ENCODE peak calls at places on chromosomes 6 and 20, in four cellular contexts. One of them, this sample, is unnamed.

GRCh38 chr6:39898625-39899024 is 35.6 kb downstream of the MOCS1 start:
- DNase-seq in A549: no peak
- DNase-seq in uterus: no peak
- DNase-seq in heart left ventricle: no peak
- DNase-seq in this sample: no peak

GRCh38 chr20:46206025-46206424 is 87.9 kb downstream of the CD40 start:
- DNase-seq in heart left ventricle: peak; percentile 46
- DNase-seq in A549: peak; percentile 40
- DNase-seq in uterus: no peak
- DNase-seq in this sample: no peak

GRCh38 chr20:16761305-16761829 is 13.2 kb downstream of the OTOR start:
- DNase-seq in uterus: peak; percentile 27
- DNase-seq in heart left ventricle: peak; percentile 27
- DNase-seq in A549: peak; percentile 78
- DNase-seq in this sample: peak; percentile 45

GRCh38 chr6:13147396-13148181 is 180.7 kb downstream of the TBC1D7 start:
- DNase-seq in uterus: no peak
- DNase-seq in A549: no peak
- DNase-seq in heart left ventricle: no peak
- DNase-seq in this sample: no peak

GRCh38 chr20:62318411-62319345 is 15.9 kb downstream of the ADRM1 start:
- DNase-seq in heart left ventricle: no peak
- DNase-seq in uterus: no peak
- DNase-seq in A549: no peak
- DNase-seq in this sample: no peak

GRCh38 chr6:134422426-134423231 is 104.7 kb upstream of the SGK1 start:
- DNase-seq in heart left ventricle: no peak
- DNase-seq in A549: peak; percentile 59
- DNase-seq in uterus: no peak
- DNase-seq in this sample: no peak

GRCh38 chr6:24332306-24332705 is 25.6 kb downstream of the DCDC2 start:
- DNase-seq in heart left ventricle: no peak
- DNase-seq in uterus: no peak
- DNase-seq in A549: no peak
- DNase-seq in this sample: no peak

GRCh38 chr20:44010162-44010704 is 95.6 kb downstream of the TOX2 start:
- DNase-seq in uterus: no peak
- DNase-seq in heart left ventricle: no peak
- DNase-seq in A549: no peak
- DNase-seq in this sample: no peak

GRCh38 chr20:53032021-53033001 is 60.2 kb downstream of the TSHZ2 start:
- DNase-seq in uterus: peak; percentile 59
- DNase-seq in heart left ventricle: peak; percentile 38
- DNase-seq in A549: no peak
- DNase-seq in this sample: no peak

DNA sequence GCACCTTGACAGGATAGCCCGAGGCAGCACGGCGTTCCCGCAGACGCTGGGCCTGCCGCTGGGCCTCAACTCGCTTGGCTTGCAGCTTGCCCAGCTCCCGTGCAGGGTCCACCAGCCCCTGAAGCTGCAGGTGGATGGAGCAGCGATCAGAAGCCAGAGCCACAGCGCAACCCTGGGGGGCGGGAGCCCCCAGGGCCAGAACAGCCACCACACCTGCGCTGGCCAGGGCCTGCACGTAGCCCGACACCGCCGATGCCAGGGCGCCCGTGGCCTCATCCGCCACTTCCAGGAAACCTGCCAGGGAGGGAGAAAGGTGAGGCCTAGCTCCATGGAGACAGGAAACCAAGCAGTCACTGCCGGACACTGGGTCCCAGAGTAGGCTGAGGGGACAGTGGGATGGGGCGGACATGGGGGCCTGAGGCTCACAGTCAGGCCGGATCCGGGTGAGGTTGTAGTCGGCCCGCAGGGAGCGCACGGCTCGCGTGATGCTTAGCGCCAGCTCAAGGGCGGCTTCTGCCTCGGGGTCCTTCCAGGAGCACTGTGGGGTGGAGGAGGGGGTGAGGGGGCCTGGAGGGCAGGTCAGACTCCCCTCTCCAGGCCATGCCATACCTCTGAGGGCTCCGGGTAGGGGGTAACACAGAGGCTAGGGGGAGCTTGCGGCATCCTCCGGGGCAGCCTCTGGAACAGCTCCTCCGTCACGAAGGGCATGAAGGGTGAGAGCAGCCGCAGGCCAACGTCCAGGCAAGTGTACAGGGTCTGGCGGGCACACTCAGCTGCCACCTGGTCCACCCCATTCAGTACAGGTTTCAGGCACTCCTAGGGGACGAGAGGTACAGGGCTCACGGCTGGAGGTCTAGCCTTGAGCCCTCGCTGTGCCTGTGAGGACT is 2.1 kb upstream of the VWA7 start:
- DNase-seq in uterus: no peak
- DNase-seq in heart left ventricle: no peak
- DNase-seq in A549: no peak
- DNase-seq in this sample: no peak
- TF ChIP-seq POLR2A in uterus: no peak
- TF ChIP-seq POLR2A in heart left ventricle: no peak
- TF ChIP-seq POLR2A in A549: no peak
- TF ChIP-seq POLR2A in this sample: no peak

GRCh38 chr20:49287555-49288249 is 9.8 kb upstream of the ZNFX1 start:
- DNase-seq in uterus: no peak
- DNase-seq in heart left ventricle: no peak
- DNase-seq in A549: no peak
- DNase-seq in this sample: no peak
- TF ChIP-seq POLR2A in uterus: no peak
- TF ChIP-seq POLR2A in heart left ventricle: no peak
- TF ChIP-seq POLR2A in A549: no peak
- TF ChIP-seq POLR2A in this sample: no peak

DNA sequence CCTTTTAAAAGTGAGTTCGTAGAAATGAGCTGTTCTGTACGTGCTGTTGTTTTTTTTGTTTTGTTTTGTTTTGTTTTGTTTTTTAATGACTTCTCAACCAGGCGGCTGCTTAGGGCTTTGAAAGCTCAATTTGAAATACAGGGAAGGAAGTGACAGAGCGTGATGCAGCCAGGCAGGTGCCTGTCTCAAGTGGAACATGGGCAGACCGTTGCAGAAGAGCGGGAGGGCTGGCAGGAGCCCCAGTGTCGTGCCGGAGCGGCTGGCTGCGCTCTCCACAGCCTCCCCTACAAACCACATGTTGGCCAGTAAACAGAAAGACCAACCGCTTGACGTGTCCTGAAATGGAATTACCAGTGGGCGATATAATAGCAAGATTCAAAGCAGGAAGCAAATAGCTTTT is 164.9 kb upstream of the RREB1 start:
- DNase-seq in A549: no peak
- DNase-seq in uterus: no peak
- DNase-seq in heart left ventricle: peak; percentile 77
- DNase-seq in this sample: no peak
- TF ChIP-seq POLR2A in A549: no peak
- TF ChIP-seq POLR2A in uterus: no peak
- TF ChIP-seq POLR2A in heart left ventricle: no peak
- TF ChIP-seq POLR2A in this sample: no peak

GRCh38 chr6:5003604-5004372 is at the start of gene RPP40:
- DNase-seq in heart left ventricle: peak; percentile 98
- DNase-seq in uterus: peak; percentile 98
- DNase-seq in A549: peak; percentile 80
- DNase-seq in this sample: peak; percentile 93
- TF ChIP-seq POLR2A in heart left ventricle: no peak
- TF ChIP-seq POLR2A in uterus: peak; percentile 40
- TF ChIP-seq POLR2A in A549: peak; percentile 51
- TF ChIP-seq POLR2A in this sample: peak; percentile 45

GRCh38 chr6:43800746-43801488 is 30.9 kb downstream of the VEGFA start:
- DNase-seq in A549: no peak
- DNase-seq in uterus: no peak
- DNase-seq in heart left ventricle: no peak
- DNase-seq in this sample: no peak

GRCh38 chr6:43796910-43797890 is 27.2 kb downstream of the VEGFA start:
- DNase-seq in uterus: no peak
- DNase-seq in heart left ventricle: no peak
- DNase-seq in A549: no peak
- DNase-seq in this sample: no peak

GRCh38 chr6:43797919-43798318 is 27.9 kb downstream of the VEGFA start:
- DNase-seq in uterus: no peak
- DNase-seq in heart left ventricle: no peak
- DNase-seq in A549: no peak
- DNase-seq in this sample: no peak

GRCh38 chr6:43799671-43800623 is 29.9 kb downstream of the VEGFA start:
- DNase-seq in A549: no peak
- DNase-seq in uterus: no peak
- DNase-seq in heart left ventricle: no peak
- DNase-seq in this sample: no peak

GRCh38 chr6:43798688-43799444 is 28.9 kb downstream of the VEGFA start:
- DNase-seq in uterus: no peak
- DNase-seq in heart left ventricle: peak; percentile 92
- DNase-seq in A549: peak; percentile 50
- DNase-seq in this sample: no peak
- TF ChIP-seq POLR2A in uterus: no peak
- TF ChIP-seq POLR2A in heart left ventricle: no peak
- TF ChIP-seq POLR2A in A549: no peak
- TF ChIP-seq POLR2A in this sample: peak; percentile 22

GRCh38 chr6:26021350-26022165 is 59.0 kb downstream of the TRIM38 start:
- DNase-seq in uterus: peak; percentile 92
- DNase-seq in A549: peak; percentile 87
- DNase-seq in heart left ventricle: peak; percentile 95
- DNase-seq in this sample: peak; percentile 94
- TF ChIP-seq POLR2A in uterus: peak; percentile 84
- TF ChIP-seq POLR2A in A549: peak; percentile 89
- TF ChIP-seq POLR2A in heart left ventricle: no peak
- TF ChIP-seq POLR2A in this sample: peak; percentile 47

GRCh38 chr6:32108094-32108627 is 977 bp downstream of the TNXB start:
- DNase-seq in A549: no peak
- DNase-seq in heart left ventricle: peak; percentile 83
- DNase-seq in uterus: peak; percentile 85
- DNase-seq in this sample: no peak
- TF ChIP-seq POLR2A in A549: no peak
- TF ChIP-seq POLR2A in heart left ventricle: no peak
- TF ChIP-seq POLR2A in uterus: peak; percentile 44
- TF ChIP-seq POLR2A in this sample: no peak

GRCh38 chr6:2999621-3000455 is at the start of gene NQO2:
- DNase-seq in uterus: peak; percentile 97
- DNase-seq in A549: peak; percentile 80
- DNase-seq in heart left ventricle: peak; percentile 95
- DNase-seq in this sample: peak; percentile 91
- TF ChIP-seq POLR2A in uterus: peak; percentile 90
- TF ChIP-seq POLR2A in A549: peak; percentile 96
- TF ChIP-seq POLR2A in heart left ventricle: peak; percentile 89
- TF ChIP-seq POLR2A in this sample: peak; percentile 90

GRCh38 chr20:32316667-32317066 is 39.2 kb downstream of the KIF3B start:
- DNase-seq in uterus: no peak
- DNase-seq in heart left ventricle: no peak
- DNase-seq in A549: no peak
- DNase-seq in this sample: no peak
- TF ChIP-seq POLR2A in uterus: no peak
- TF ChIP-seq POLR2A in heart left ventricle: no peak
- TF ChIP-seq POLR2A in A549: no peak
- TF ChIP-seq POLR2A in this sample: no peak

GRCh38 chr6:10564975-10565374 is 43.8 kb downstream of the GCNT2 start:
- DNase-seq in uterus: no peak
- DNase-seq in A549: no peak
- DNase-seq in heart left ventricle: no peak
- DNase-seq in this sample: no peak
- TF ChIP-seq POLR2A in uterus: no peak
- TF ChIP-seq POLR2A in A549: no peak
- TF ChIP-seq POLR2A in heart left ventricle: no peak
- TF ChIP-seq POLR2A in this sample: no peak

This sample was measured in prostate gland.